ENCODE peak calls at places on chromosomes 3 and 15, in ten cellular contexts. One of them, this sample, is unnamed.

GRCh38 chr3:41000471-41000870 is 198.8 kb upstream of the CTNNB1 start:
- DNase-seq in A549: no peak
- DNase-seq in HepG2: no peak
- DNase-seq in WTC11: no peak
- DNase-seq in HCT116: no peak
- DNase-seq in H1: no peak
- DNase-seq in GM12878: no peak
- DNase-seq in SK-N-SH: no peak
- DNase-seq in K562: no peak
- DNase-seq in endothelial cell of umbilical vein: no peak
- DNase-seq in this sample: no peak

GRCh38 chr3:97838393-97838792 is 16.6 kb downstream of the CRYBG3 start:
- DNase-seq in A549: no peak
- DNase-seq in HepG2: no peak
- DNase-seq in WTC11: no peak
- DNase-seq in HCT116: no peak
- DNase-seq in H1: no peak
- DNase-seq in GM12878: no peak
- DNase-seq in SK-N-SH: no peak
- DNase-seq in K562: no peak
- DNase-seq in endothelial cell of umbilical vein: no peak
- DNase-seq in this sample: no peak

GRCh38 chr15:78909791-78910228 is 35.0 kb downstream of the CTSH start:
- DNase-seq in A549: peak
- DNase-seq in HepG2: peak
- DNase-seq in WTC11: peak
- DNase-seq in HCT116: peak
- DNase-seq in H1: no peak
- DNase-seq in GM12878: peak
- DNase-seq in SK-N-SH: peak
- DNase-seq in K562: peak
- DNase-seq in endothelial cell of umbilical vein: peak
- DNase-seq in this sample: peak

GRCh38 chr3:169923189-169923588 is 11.8 kb downstream of the SAMD7 start:
- DNase-seq in A549: no peak
- DNase-seq in HepG2: peak
- DNase-seq in WTC11: no peak
- DNase-seq in HCT116: no peak
- DNase-seq in H1: no peak
- DNase-seq in GM12878: no peak
- DNase-seq in SK-N-SH: peak
- DNase-seq in K562: no peak
- DNase-seq in endothelial cell of umbilical vein: no peak
- DNase-seq in this sample: no peak

GRCh38 chr3:65889707-65890099 is 149.0 kb downstream of the MAGI1 start:
- DNase-seq in A549: peak
- DNase-seq in HepG2: no peak
- DNase-seq in WTC11: no peak
- DNase-seq in HCT116: no peak
- DNase-seq in H1: no peak
- DNase-seq in GM12878: no peak
- DNase-seq in SK-N-SH: no peak
- DNase-seq in K562: no peak
- DNase-seq in endothelial cell of umbilical vein: no peak
- DNase-seq in this sample: no peak

GRCh38 chr3:87755852-87756251 is 303.0 kb downstream of the CGGBP1 start:
- DNase-seq in A549: no peak
- DNase-seq in HepG2: no peak
- DNase-seq in WTC11: no peak
- DNase-seq in HCT116: no peak
- DNase-seq in H1: no peak
- DNase-seq in GM12878: no peak
- DNase-seq in SK-N-SH: no peak
- DNase-seq in K562: no peak
- DNase-seq in endothelial cell of umbilical vein: no peak
- DNase-seq in this sample: no peak

GRCh38 chr3:196159952-196160804 is 51.0 kb downstream of the ZDHHC19 start:
- DNase-seq in A549: no peak
- DNase-seq in HepG2: no peak
- DNase-seq in WTC11: peak
- DNase-seq in HCT116: no peak
- DNase-seq in H1: no peak
- DNase-seq in GM12878: peak
- DNase-seq in SK-N-SH: no peak
- DNase-seq in K562: peak
- DNase-seq in endothelial cell of umbilical vein: peak
- DNase-seq in this sample: peak

GRCh38 chr15:39188930-39189329 is 391.9 kb upstream of the THBS1 start:
- DNase-seq in A549: peak
- DNase-seq in HepG2: peak
- DNase-seq in WTC11: no peak
- DNase-seq in HCT116: peak
- DNase-seq in H1: no peak
- DNase-seq in GM12878: no peak
- DNase-seq in SK-N-SH: no peak
- DNase-seq in K562: no peak
- DNase-seq in endothelial cell of umbilical vein: peak
- DNase-seq in this sample: peak

GRCh38 chr15:57505949-57506391 is 85.7 kb upstream of the MYZAP start:
- DNase-seq in A549: no peak
- DNase-seq in HepG2: no peak
- DNase-seq in WTC11: no peak
- DNase-seq in HCT116: no peak
- DNase-seq in H1: no peak
- DNase-seq in GM12878: no peak
- DNase-seq in SK-N-SH: no peak
- DNase-seq in K562: no peak
- DNase-seq in endothelial cell of umbilical vein: peak
- DNase-seq in this sample: no peak

GRCh38 chr3:190617185-190617584 is 103.3 kb downstream of the IL1RAP start:
- DNase-seq in A549: no peak
- DNase-seq in HepG2: peak
- DNase-seq in WTC11: no peak
- DNase-seq in HCT116: no peak
- DNase-seq in H1: no peak
- DNase-seq in GM12878: peak
- DNase-seq in SK-N-SH: no peak
- DNase-seq in K562: no peak
- DNase-seq in endothelial cell of umbilical vein: no peak
- DNase-seq in this sample: peak

GRCh38 chr15:74768771-74769342 is 13.0 kb upstream of the CSK start:
- DNase-seq in A549: peak
- DNase-seq in HepG2: peak
- DNase-seq in WTC11: peak
- DNase-seq in HCT116: peak
- DNase-seq in H1: no peak
- DNase-seq in GM12878: no peak
- DNase-seq in SK-N-SH: peak
- DNase-seq in K562: peak
- DNase-seq in endothelial cell of umbilical vein: peak
- DNase-seq in this sample: peak

GRCh38 chr3:133330043-133330442 is 69.8 kb upstream of the BFSP2 start:
- DNase-seq in A549: no peak
- DNase-seq in HepG2: no peak
- DNase-seq in WTC11: peak
- DNase-seq in HCT116: no peak
- DNase-seq in H1: peak
- DNase-seq in GM12878: no peak
- DNase-seq in SK-N-SH: peak
- DNase-seq in K562: no peak
- DNase-seq in endothelial cell of umbilical vein: no peak
- DNase-seq in this sample: no peak

GRCh38 chr15:72797338-72797689 is 13.8 kb upstream of the ADPGK start:
- DNase-seq in A549: peak
- DNase-seq in HepG2: no peak
- DNase-seq in WTC11: peak
- DNase-seq in HCT116: no peak
- DNase-seq in H1: no peak
- DNase-seq in GM12878: no peak
- DNase-seq in SK-N-SH: no peak
- DNase-seq in K562: no peak
- DNase-seq in endothelial cell of umbilical vein: no peak
- DNase-seq in this sample: no peak

GRCh38 chr15:72800819-72801481 is 17.4 kb upstream of the ADPGK start:
- DNase-seq in A549: no peak
- DNase-seq in HepG2: no peak
- DNase-seq in WTC11: no peak
- DNase-seq in HCT116: no peak
- DNase-seq in H1: no peak
- DNase-seq in GM12878: no peak
- DNase-seq in SK-N-SH: no peak
- DNase-seq in K562: no peak
- DNase-seq in endothelial cell of umbilical vein: no peak
- DNase-seq in this sample: no peak

GRCh38 chr15:72796210-72796514 is 12.6 kb upstream of the ADPGK start:
- DNase-seq in A549: peak
- DNase-seq in HepG2: no peak
- DNase-seq in WTC11: no peak
- DNase-seq in HCT116: no peak
- DNase-seq in H1: no peak
- DNase-seq in GM12878: no peak
- DNase-seq in SK-N-SH: no peak
- DNase-seq in K562: no peak
- DNase-seq in endothelial cell of umbilical vein: no peak
- DNase-seq in this sample: peak

GRCh38 chr15:72797834-72798233 is 14.3 kb upstream of the ADPGK start:
- DNase-seq in A549: no peak
- DNase-seq in HepG2: peak
- DNase-seq in WTC11: no peak
- DNase-seq in HCT116: no peak
- DNase-seq in H1: no peak
- DNase-seq in GM12878: no peak
- DNase-seq in SK-N-SH: no peak
- DNase-seq in K562: no peak
- DNase-seq in endothelial cell of umbilical vein: no peak
- DNase-seq in this sample: no peak

DNA sequence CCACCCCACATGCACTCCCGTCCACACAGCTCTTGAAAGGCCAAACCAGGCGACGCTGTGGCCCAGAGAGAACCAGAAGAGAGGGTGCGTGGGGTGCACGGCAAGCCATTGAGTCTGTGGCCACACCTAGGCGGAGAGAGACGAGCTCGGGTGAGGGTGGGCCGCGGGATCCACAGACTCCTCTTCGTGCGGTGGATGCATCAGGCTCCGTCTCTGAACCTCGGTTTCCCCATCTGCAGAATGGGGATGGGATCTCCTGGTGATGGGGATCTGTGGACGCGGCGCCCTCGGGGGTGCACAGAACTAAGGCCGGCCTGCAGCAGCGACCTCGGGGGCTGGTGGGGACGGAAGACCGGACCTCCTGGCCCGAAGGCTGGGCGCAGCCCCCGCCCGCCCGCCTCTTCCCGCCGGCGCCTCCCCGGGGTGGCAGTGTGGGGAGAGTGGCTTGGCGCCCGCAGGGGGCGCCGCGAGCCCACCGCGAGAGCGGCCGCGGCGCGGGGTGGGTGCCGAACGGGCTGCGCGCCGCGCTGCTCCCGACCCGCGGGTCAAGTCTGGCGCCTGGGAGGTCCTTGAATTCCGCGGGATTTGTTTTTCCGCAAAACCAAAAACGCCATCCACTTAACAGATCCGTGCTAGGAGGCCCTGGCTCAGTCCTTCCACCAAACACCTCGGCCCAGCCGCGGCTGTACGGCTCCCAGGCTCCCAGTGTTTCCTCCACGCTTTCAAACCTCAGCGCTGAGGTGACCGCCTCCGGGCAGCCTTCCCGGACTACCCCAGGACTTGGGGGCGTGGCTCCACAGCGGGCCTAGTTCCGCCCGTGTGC is 13.2 kb upstream of the ADPGK start:
- DNase-seq in A549: peak
- DNase-seq in HepG2: no peak
- DNase-seq in WTC11: peak
- DNase-seq in HCT116: peak
- DNase-seq in H1: no peak
- DNase-seq in GM12878: no peak
- DNase-seq in SK-N-SH: peak
- DNase-seq in K562: peak
- DNase-seq in endothelial cell of umbilical vein: peak
- DNase-seq in this sample: peak
- TF ChIP-seq CTCF in A549: peak
- TF ChIP-seq CTCF in HepG2: peak
- TF ChIP-seq CTCF in WTC11: peak
- TF ChIP-seq CTCF in HCT116: peak
- TF ChIP-seq CTCF in H1: peak
- TF ChIP-seq CTCF in GM12878: peak
- TF ChIP-seq CTCF in SK-N-SH: peak
- TF ChIP-seq CTCF in K562: no peak
- TF ChIP-seq CTCF in endothelial cell of umbilical vein: peak
- TF ChIP-seq CTCF in this sample: peak

DNA sequence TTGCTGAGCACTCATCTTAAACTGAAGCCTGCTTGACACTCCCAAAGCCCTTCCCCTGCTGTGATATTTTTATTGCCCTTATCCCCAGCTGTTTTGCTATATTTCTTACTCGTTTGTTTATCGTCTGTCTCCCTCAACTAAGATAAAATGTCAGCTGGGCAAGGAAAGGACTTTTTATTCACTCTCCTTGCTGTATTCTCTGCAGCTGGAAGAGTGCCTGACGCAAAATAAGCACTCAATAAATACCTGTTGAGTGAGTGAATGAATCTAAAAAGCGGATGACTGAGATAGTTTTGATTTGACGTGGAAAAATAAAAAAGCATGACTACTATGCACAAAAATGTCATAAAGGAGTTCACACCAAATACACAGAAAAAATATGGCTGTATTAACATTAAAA is 84.8 kb upstream of the POMGNT2 start:
- DNase-seq in A549: no peak
- DNase-seq in HepG2: no peak
- DNase-seq in WTC11: no peak
- DNase-seq in HCT116: no peak
- DNase-seq in H1: no peak
- DNase-seq in GM12878: no peak
- DNase-seq in SK-N-SH: no peak
- DNase-seq in K562: no peak
- DNase-seq in endothelial cell of umbilical vein: peak
- DNase-seq in this sample: no peak
- TF ChIP-seq MAX in A549: no peak
- TF ChIP-seq MAX in HepG2: no peak
- TF ChIP-seq MAX in WTC11: no peak
- TF ChIP-seq MAX in HCT116: no peak
- TF ChIP-seq MAX in H1: no peak
- TF ChIP-seq MAX in GM12878: no peak
- TF ChIP-seq MAX in SK-N-SH: no peak
- TF ChIP-seq MAX in K562: no peak
- TF ChIP-seq MAX in endothelial cell of umbilical vein: no peak
- TF ChIP-seq MAX in this sample: no peak

GRCh38 chr3:149368201-149368849 is 9.1 kb downstream of the TM4SF1 start:
- DNase-seq in A549: no peak
- DNase-seq in HepG2: no peak
- DNase-seq in WTC11: no peak
- DNase-seq in HCT116: no peak
- DNase-seq in H1: no peak
- DNase-seq in GM12878: no peak
- DNase-seq in SK-N-SH: no peak
- DNase-seq in K562: no peak
- DNase-seq in endothelial cell of umbilical vein: peak
- DNase-seq in this sample: no peak
- TF ChIP-seq CTCF in A549: peak
- TF ChIP-seq CTCF in HepG2: peak
- TF ChIP-seq CTCF in WTC11: no peak
- TF ChIP-seq CTCF in HCT116: no peak
- TF ChIP-seq CTCF in H1: no peak
- TF ChIP-seq CTCF in GM12878: no peak
- TF ChIP-seq CTCF in SK-N-SH: peak
- TF ChIP-seq CTCF in K562: no peak
- TF ChIP-seq CTCF in endothelial cell of umbilical vein: no peak
- TF ChIP-seq CTCF in this sample: no peak

GRCh38 chr3:113697192-113698090 is 999 bp upstream of the USF3 start:
- DNase-seq in A549: peak
- DNase-seq in HepG2: peak
- DNase-seq in WTC11: peak
- DNase-seq in HCT116: no peak
- DNase-seq in H1: no peak
- DNase-seq in GM12878: no peak
- DNase-seq in SK-N-SH: peak
- DNase-seq in K562: no peak
- DNase-seq in endothelial cell of umbilical vein: peak
- DNase-seq in this sample: peak
- TF ChIP-seq MAX in A549: no peak
- TF ChIP-seq MAX in HepG2: no peak
- TF ChIP-seq MAX in WTC11: no peak
- TF ChIP-seq MAX in HCT116: peak
- TF ChIP-seq MAX in H1: no peak
- TF ChIP-seq MAX in GM12878: no peak
- TF ChIP-seq MAX in SK-N-SH: no peak
- TF ChIP-seq MAX in K562: no peak
- TF ChIP-seq MAX in endothelial cell of umbilical vein: no peak
- TF ChIP-seq MAX in this sample: no peak

This sample was measured in NB4.